ENCODE peak calls at places on chromosomes 16 and 17, in four cellular contexts. One of them, this sample, is unnamed.

GRCh38 chr17:5509482-5509881 is 23.1 kb downstream of the MIS12 start:
- DNase-seq in transverse colon: no peak
- DNase-seq in ovary: no peak
- DNase-seq in Peyer's patch: no peak
- DNase-seq in this sample: no peak

GRCh38 chr17:40121191-40121885 is 433 bp upstream of the MSL1 start:
- DNase-seq in transverse colon: peak
- DNase-seq in Peyer's patch: peak
- DNase-seq in ovary: peak
- DNase-seq in this sample: peak

GRCh38 chr17:5434984-5435383 is 4.0 kb downstream of the C1QBP start:
- DNase-seq in Peyer's patch: no peak
- DNase-seq in transverse colon: no peak
- DNase-seq in ovary: no peak
- DNase-seq in this sample: no peak

GRCh38 chr16:28192811-28193529 is 18.8 kb downstream of the XPO6 start:
- DNase-seq in transverse colon: peak
- DNase-seq in ovary: no peak
- DNase-seq in Peyer's patch: no peak
- DNase-seq in this sample: no peak

GRCh38 chr16:18800674-18801196 is 614 bp downstream of the ARL6IP1 start:
- DNase-seq in ovary: no peak
- DNase-seq in transverse colon: peak
- DNase-seq in Peyer's patch: no peak
- DNase-seq in this sample: peak

GRCh38 chr17:81027591-81028505 is 7.1 kb upstream of the BAIAP2 start:
- DNase-seq in Peyer's patch: peak
- DNase-seq in ovary: peak
- DNase-seq in transverse colon: no peak
- DNase-seq in this sample: peak

GRCh38 chr16:64092284-64092683 is 1029.6 kb downstream of the CDH11 start:
- DNase-seq in Peyer's patch: no peak
- DNase-seq in transverse colon: no peak
- DNase-seq in ovary: no peak
- DNase-seq in this sample: no peak

GRCh38 chr17:81487487-81488275 is 24.9 kb downstream of the ACTG1 start:
- DNase-seq in transverse colon: peak
- DNase-seq in Peyer's patch: peak
- DNase-seq in ovary: peak
- DNase-seq in this sample: peak

GRCh38 chr16:1877089-1877488 is 5.1 kb upstream of the MEIOB start:
- DNase-seq in transverse colon: peak
- DNase-seq in ovary: no peak
- DNase-seq in Peyer's patch: peak
- DNase-seq in this sample: peak

GRCh38 chr16:58385218-58385773 is 7.0 kb upstream of the GINS3 start:
- DNase-seq in transverse colon: no peak
- DNase-seq in ovary: no peak
- DNase-seq in Peyer's patch: no peak
- DNase-seq in this sample: no peak

GRCh38 chr17:40093005-40093579 is 7.3 kb downstream of the NR1D1 start:
- DNase-seq in Peyer's patch: no peak
- DNase-seq in transverse colon: no peak
- DNase-seq in ovary: peak
- DNase-seq in this sample: no peak

GRCh38 chr16:27718767-27719445 is 169.0 kb downstream of the KATNIP start:
- DNase-seq in Peyer's patch: peak
- DNase-seq in transverse colon: no peak
- DNase-seq in ovary: no peak
- DNase-seq in this sample: no peak

GRCh38 chr17:73650147-73650546 is 5.9 kb upstream of the SDK2 start:
- DNase-seq in ovary: no peak
- DNase-seq in transverse colon: peak
- DNase-seq in Peyer's patch: no peak
- DNase-seq in this sample: no peak

GRCh38 chr17:56774650-56775049 is 59.1 kb downstream of the C17orf67 start:
- DNase-seq in transverse colon: no peak
- DNase-seq in Peyer's patch: no peak
- DNase-seq in ovary: no peak
- DNase-seq in this sample: no peak

GRCh38 chr17:77425791-77426641 is 285.2 kb downstream of the SEC14L1 start:
- DNase-seq in Peyer's patch: no peak
- DNase-seq in ovary: no peak
- DNase-seq in transverse colon: peak
- DNase-seq in this sample: no peak

GRCh38 chr17:48751172-48751571 is 22.6 kb upstream of the HOXB13 start:
- DNase-seq in transverse colon: no peak
- DNase-seq in Peyer's patch: no peak
- DNase-seq in ovary: no peak
- DNase-seq in this sample: no peak

GRCh38 chr16:88611220-88611821 is 27.1 kb upstream of the IL17C start:
- DNase-seq in Peyer's patch: no peak
- DNase-seq in transverse colon: no peak
- DNase-seq in ovary: no peak
- DNase-seq in this sample: no peak

GRCh38 chr17:28960256-28961106 is 9.2 kb upstream of the PHF12 start:
- DNase-seq in transverse colon: no peak
- DNase-seq in Peyer's patch: no peak
- DNase-seq in ovary: peak
- DNase-seq in this sample: no peak

GRCh38 chr16:84084570-84085270 is 32.0 kb downstream of the MBTPS1 start:
- DNase-seq in transverse colon: peak
- DNase-seq in Peyer's patch: peak
- DNase-seq in ovary: peak
- DNase-seq in this sample: peak

GRCh38 chr16:75250809-75251279 is 580 bp downstream of the BCAR1 start:
- DNase-seq in transverse colon: peak
- DNase-seq in Peyer's patch: peak
- DNase-seq in ovary: peak
- DNase-seq in this sample: peak

GRCh38 chr16:87690911-87691685 is 74.7 kb downstream of the KLHDC4 start:
- DNase-seq in Peyer's patch: no peak
- DNase-seq in ovary: no peak
- DNase-seq in transverse colon: no peak
- DNase-seq in this sample: no peak

GRCh38 chr16:75035410-75035968 is 36.7 kb downstream of the ZNRF1 start:
- DNase-seq in ovary: no peak
- DNase-seq in Peyer's patch: no peak
- DNase-seq in transverse colon: no peak
- DNase-seq in this sample: no peak

DNA sequence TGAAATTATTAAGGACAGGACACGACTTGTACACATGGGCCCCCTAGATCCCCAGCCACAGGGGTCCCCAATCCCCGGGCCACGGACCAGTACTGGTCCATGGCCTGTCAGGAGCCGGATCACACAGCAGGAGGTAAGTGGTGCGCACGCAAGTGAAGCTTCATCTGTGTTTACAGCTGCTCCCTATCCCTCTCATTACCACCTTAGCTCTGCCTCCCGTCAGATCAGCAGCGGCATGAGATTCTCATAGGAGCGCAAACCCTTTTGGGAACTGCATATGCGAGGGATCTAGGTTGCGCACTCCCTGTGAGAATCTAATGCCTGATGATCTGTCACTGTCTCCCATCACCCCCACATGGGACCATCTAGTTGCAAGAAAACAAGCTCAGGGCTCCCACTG is 137.8 kb upstream of the ZFHX3 start:
- DNase-seq in transverse colon: no peak
- DNase-seq in Peyer's patch: no peak
- DNase-seq in ovary: no peak
- DNase-seq in this sample: no peak
- TF ChIP-seq POLR2A in transverse colon: no peak
- TF ChIP-seq POLR2A in Peyer's patch: no peak
- TF ChIP-seq POLR2A in ovary: no peak
- TF ChIP-seq POLR2A in this sample: no peak

DNA sequence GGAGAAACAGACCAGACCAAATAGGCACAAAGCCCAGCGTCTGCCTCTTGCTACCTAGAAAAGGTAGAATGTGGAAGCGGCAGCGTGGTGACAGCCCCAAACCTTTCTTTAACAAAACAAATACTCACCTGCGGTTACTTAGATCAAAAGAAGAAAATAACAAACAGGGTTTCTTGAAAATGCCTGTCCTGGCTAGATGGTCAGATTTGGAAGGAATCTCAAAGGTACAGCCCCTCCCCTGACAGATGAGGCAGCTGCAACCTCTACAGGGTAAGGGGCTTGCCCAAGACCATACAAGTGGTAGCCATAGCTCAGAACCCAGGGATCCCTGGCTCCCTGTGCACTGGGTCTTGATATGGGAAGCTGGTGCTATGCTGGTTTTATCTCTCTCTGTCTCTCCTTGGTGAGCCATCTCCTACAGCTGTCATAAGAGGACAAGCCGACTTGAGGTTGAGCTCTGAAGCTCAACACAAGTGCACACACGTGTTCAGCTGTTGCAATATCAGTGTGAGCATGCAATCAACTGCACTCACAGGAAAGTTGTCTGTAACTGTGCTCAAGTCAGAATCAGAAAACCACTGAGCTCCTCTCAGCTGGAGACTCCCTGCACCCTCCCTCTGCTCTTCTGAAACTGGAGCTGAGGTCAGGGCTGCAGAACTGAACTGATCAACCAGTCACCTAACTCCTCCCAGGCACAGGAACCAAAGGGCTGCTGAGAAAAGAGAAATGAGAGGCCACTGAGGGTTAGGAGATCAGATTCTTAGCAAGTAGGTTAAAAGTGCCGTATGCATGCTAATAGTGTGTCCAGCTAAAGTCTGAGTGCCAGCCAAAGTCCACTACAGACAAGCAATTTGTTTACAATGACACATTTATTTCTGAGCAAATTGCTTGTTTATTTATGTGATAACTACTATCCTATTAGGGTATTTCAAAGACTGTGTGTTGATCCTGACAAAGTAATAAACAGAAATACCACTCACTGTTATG is 6.1 kb upstream of the RNF157 start:
- DNase-seq in Peyer's patch: no peak
- DNase-seq in transverse colon: peak
- DNase-seq in ovary: no peak
- DNase-seq in this sample: no peak
- H3K4me3 ChIP-seq in Peyer's patch: peak
- H3K4me3 ChIP-seq in transverse colon: no peak
- H3K4me3 ChIP-seq in ovary: no peak
- H3K4me3 ChIP-seq in this sample: no peak

GRCh38 chr16:79286646-79287423 is 313.7 kb downstream of the MAF start:
- DNase-seq in Peyer's patch: no peak
- DNase-seq in transverse colon: peak
- DNase-seq in ovary: peak
- DNase-seq in this sample: peak
- TF ChIP-seq POLR2A in Peyer's patch: no peak
- TF ChIP-seq POLR2A in transverse colon: no peak
- TF ChIP-seq POLR2A in ovary: no peak
- TF ChIP-seq POLR2A in this sample: no peak

GRCh38 chr16:24686678-24687077 is 42.8 kb upstream of the TNRC6A start:
- DNase-seq in ovary: no peak
- DNase-seq in transverse colon: no peak
- DNase-seq in Peyer's patch: no peak
- DNase-seq in this sample: no peak

GRCh38 chr16:24683847-24684493 is 45.5 kb upstream of the TNRC6A start:
- DNase-seq in transverse colon: no peak
- DNase-seq in Peyer's patch: no peak
- DNase-seq in ovary: no peak
- DNase-seq in this sample: no peak

GRCh38 chr16:24688359-24688758 is 41.1 kb upstream of the TNRC6A start:
- DNase-seq in transverse colon: no peak
- DNase-seq in ovary: no peak
- DNase-seq in Peyer's patch: no peak
- DNase-seq in this sample: no peak

GRCh38 chr16:24683250-24683649 is 46.2 kb upstream of the TNRC6A start:
- DNase-seq in ovary: no peak
- DNase-seq in transverse colon: no peak
- DNase-seq in Peyer's patch: no peak
- DNase-seq in this sample: no peak

GRCh38 chr16:24685539-24686432 is 43.7 kb upstream of the TNRC6A start:
- DNase-seq in transverse colon: peak
- DNase-seq in ovary: peak
- DNase-seq in Peyer's patch: no peak
- DNase-seq in this sample: peak
- H3K4me3 ChIP-seq in transverse colon: no peak
- H3K4me3 ChIP-seq in ovary: no peak
- H3K4me3 ChIP-seq in Peyer's patch: no peak
- H3K4me3 ChIP-seq in this sample: no peak

DNA sequence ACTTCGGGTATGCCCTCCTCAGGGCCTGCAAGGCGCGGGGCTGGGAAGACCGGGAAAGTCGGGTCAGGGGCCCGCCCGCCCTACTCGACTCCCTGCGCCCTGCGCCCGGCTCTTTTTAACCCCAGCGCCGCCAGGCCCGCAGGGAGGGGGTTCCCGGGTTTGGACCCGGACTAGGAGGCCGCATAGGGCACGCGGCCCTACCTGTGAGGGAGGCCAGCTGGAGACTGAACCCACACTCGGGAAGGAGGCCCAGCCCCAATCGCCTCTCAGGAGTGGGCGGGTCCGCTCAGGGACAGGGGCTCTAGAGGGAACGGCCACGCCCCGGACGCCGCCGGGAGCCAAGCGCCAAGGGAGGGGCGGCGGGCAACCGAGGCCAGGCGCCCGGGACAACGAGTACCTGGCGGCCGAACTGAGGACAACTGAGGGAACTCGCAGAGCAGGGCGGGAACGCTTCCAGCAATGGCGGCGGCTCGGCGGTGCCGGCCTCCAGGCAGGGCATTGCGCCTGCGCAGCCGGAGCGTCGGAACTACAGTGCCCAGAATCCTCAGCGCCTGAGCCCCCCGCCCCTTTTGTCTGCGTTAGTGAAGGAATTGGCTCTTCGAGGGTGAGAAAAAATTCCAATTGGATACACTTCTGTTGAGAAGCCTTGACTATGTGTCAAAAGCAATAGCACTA is at the start of gene ZNF624:
- DNase-seq in transverse colon: peak
- DNase-seq in ovary: peak
- DNase-seq in Peyer's patch: peak
- DNase-seq in this sample: peak
- TF ChIP-seq POLR2A in transverse colon: peak
- TF ChIP-seq POLR2A in ovary: peak
- TF ChIP-seq POLR2A in Peyer's patch: peak
- TF ChIP-seq POLR2A in this sample: peak

GRCh38 chr16:24610421-24610765 is 71.0 kb downstream of the RBBP6 start:
- DNase-seq in transverse colon: peak
- DNase-seq in ovary: peak
- DNase-seq in Peyer's patch: no peak
- DNase-seq in this sample: no peak

GRCh38 chr16:24612656-24613055 is 73.3 kb downstream of the RBBP6 start:
- DNase-seq in ovary: no peak
- DNase-seq in transverse colon: no peak
- DNase-seq in Peyer's patch: no peak
- DNase-seq in this sample: no peak

GRCh38 chr16:24611310-24611709 is 71.9 kb downstream of the RBBP6 start:
- DNase-seq in ovary: no peak
- DNase-seq in transverse colon: no peak
- DNase-seq in Peyer's patch: no peak
- DNase-seq in this sample: no peak

GRCh38 chr16:24609740-24610420 is 70.5 kb downstream of the RBBP6 start:
- DNase-seq in transverse colon: peak
- DNase-seq in ovary: peak
- DNase-seq in Peyer's patch: peak
- DNase-seq in this sample: no peak

DNA sequence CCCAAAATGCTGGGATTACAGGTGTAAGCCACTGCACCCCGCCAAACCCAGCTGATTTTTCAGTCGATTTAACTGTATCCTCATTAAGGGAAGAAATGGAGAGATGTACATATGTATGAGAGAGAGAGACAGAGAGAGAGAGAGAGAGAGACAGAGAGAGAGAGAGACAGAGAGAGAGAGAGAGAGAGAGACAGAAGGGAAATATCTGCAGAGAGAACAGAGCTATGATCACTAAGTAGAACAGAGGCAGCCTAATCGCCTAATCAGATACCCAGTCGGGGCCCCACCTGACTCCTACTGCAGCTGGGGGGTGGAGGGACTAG is 70.0 kb downstream of the RBBP6 start:
- DNase-seq in Peyer's patch: no peak
- DNase-seq in transverse colon: no peak
- DNase-seq in ovary: no peak
- DNase-seq in this sample: no peak
- H3K4me3 ChIP-seq in Peyer's patch: no peak
- H3K4me3 ChIP-seq in transverse colon: no peak
- H3K4me3 ChIP-seq in ovary: no peak
- H3K4me3 ChIP-seq in this sample: no peak